ENCODE peak calls at places on chromosomes 2 and 18, in six cellular contexts. One of them, this sample, is unnamed.

GRCh38 chr2:240299710-240300068 is 135.8 kb upstream of the GPC1 start:
- DNase-seq in A549: no peak
- DNase-seq in transverse colon: no peak
- DNase-seq in heart left ventricle: no peak
- DNase-seq in sigmoid colon: no peak
- DNase-seq in HCT116: no peak
- DNase-seq in this sample: no peak

GRCh38 chr2:20677301-20678176 is 10.6 kb downstream of the GDF7 start:
- DNase-seq in A549: no peak
- DNase-seq in transverse colon: no peak
- DNase-seq in heart left ventricle: no peak
- DNase-seq in sigmoid colon: no peak
- DNase-seq in HCT116: no peak
- DNase-seq in this sample: no peak

GRCh38 chr18:59324623-59324971 is 6.1 kb upstream of the CPLX4 start:
- DNase-seq in A549: no peak
- DNase-seq in transverse colon: no peak
- DNase-seq in heart left ventricle: no peak
- DNase-seq in sigmoid colon: no peak
- DNase-seq in HCT116: no peak
- DNase-seq in this sample: no peak

GRCh38 chr2:176088048-176088936 is 4.2 kb upstream of the HOXD13 start:
- DNase-seq in A549: no peak
- DNase-seq in transverse colon: peak; percentile 59
- DNase-seq in heart left ventricle: peak; percentile 43
- DNase-seq in sigmoid colon: no peak
- DNase-seq in HCT116: peak; percentile 22
- DNase-seq in this sample: peak; percentile 56

GRCh38 chr18:9665311-9665710 is 42.8 kb upstream of the RAB31 start:
- DNase-seq in A549: no peak
- DNase-seq in transverse colon: no peak
- DNase-seq in heart left ventricle: no peak
- DNase-seq in sigmoid colon: no peak
- DNase-seq in HCT116: no peak
- DNase-seq in this sample: no peak

GRCh38 chr2:212619954-212620353 is 81.4 kb upstream of the ERBB4 start:
- DNase-seq in A549: no peak
- DNase-seq in transverse colon: no peak
- DNase-seq in heart left ventricle: no peak
- DNase-seq in sigmoid colon: no peak
- DNase-seq in HCT116: no peak
- DNase-seq in this sample: no peak

GRCh38 chr2:38148501-38148900 is 72.5 kb upstream of the CYP1B1 start:
- DNase-seq in A549: no peak
- DNase-seq in transverse colon: no peak
- DNase-seq in heart left ventricle: no peak
- DNase-seq in sigmoid colon: no peak
- DNase-seq in HCT116: no peak
- DNase-seq in this sample: no peak

GRCh38 chr18:44588466-44588865 is 92.2 kb upstream of the SETBP1 start:
- DNase-seq in A549: no peak
- DNase-seq in transverse colon: no peak
- DNase-seq in heart left ventricle: no peak
- DNase-seq in sigmoid colon: no peak
- DNase-seq in HCT116: no peak
- DNase-seq in this sample: no peak

GRCh38 chr2:240922982-240923537 is 16.9 kb downstream of the CROCC2 start:
- DNase-seq in A549: no peak
- DNase-seq in transverse colon: no peak
- DNase-seq in heart left ventricle: peak; percentile 5
- DNase-seq in sigmoid colon: peak; percentile 53
- DNase-seq in HCT116: no peak
- DNase-seq in this sample: no peak

GRCh38 chr2:70349921-70350685 is 48.2 kb upstream of the FAM136A start:
- DNase-seq in A549: no peak
- DNase-seq in transverse colon: no peak
- DNase-seq in heart left ventricle: no peak
- DNase-seq in sigmoid colon: no peak
- DNase-seq in HCT116: no peak
- DNase-seq in this sample: no peak

GRCh38 chr2:162072976-162073775 is 839 bp downstream of the DPP4 start:
- DNase-seq in A549: no peak
- DNase-seq in transverse colon: peak; percentile 14
- DNase-seq in heart left ventricle: no peak
- DNase-seq in sigmoid colon: peak; percentile 66
- DNase-seq in HCT116: no peak
- DNase-seq in this sample: no peak

GRCh38 chr18:5972298-5972697 is 77.0 kb upstream of the TMEM200C start:
- DNase-seq in A549: no peak
- DNase-seq in transverse colon: no peak
- DNase-seq in heart left ventricle: peak; percentile 40
- DNase-seq in sigmoid colon: no peak
- DNase-seq in HCT116: no peak
- DNase-seq in this sample: no peak

GRCh38 chr2:67867735-67868134 is 195.1 kb downstream of the C1D start:
- DNase-seq in A549: no peak
- DNase-seq in transverse colon: no peak
- DNase-seq in heart left ventricle: no peak
- DNase-seq in sigmoid colon: no peak
- DNase-seq in HCT116: no peak
- DNase-seq in this sample: no peak

GRCh38 chr2:120228503-120228902 is 5.3 kb upstream of the TMEM185B start:
- DNase-seq in A549: no peak
- DNase-seq in transverse colon: peak; percentile 19
- DNase-seq in heart left ventricle: no peak
- DNase-seq in sigmoid colon: peak; percentile 66
- DNase-seq in HCT116: no peak
- DNase-seq in this sample: no peak

GRCh38 chr2:37780097-37780676 is 108.7 kb upstream of the CDC42EP3 start:
- DNase-seq in A549: no peak
- DNase-seq in transverse colon: no peak
- DNase-seq in heart left ventricle: no peak
- DNase-seq in sigmoid colon: no peak
- DNase-seq in HCT116: no peak
- DNase-seq in this sample: no peak

GRCh38 chr2:190319557-190320498 is at the start of gene HIBCH:
- DNase-seq in A549: peak; percentile 84
- DNase-seq in transverse colon: peak; percentile 99
- DNase-seq in heart left ventricle: peak; percentile 99
- DNase-seq in sigmoid colon: peak; percentile 99
- DNase-seq in HCT116: peak; percentile 99
- DNase-seq in this sample: peak; percentile 89

GRCh38 chr2:197960765-197961164 is 156.4 kb downstream of the PLCL1 start:
- DNase-seq in A549: no peak
- DNase-seq in transverse colon: no peak
- DNase-seq in heart left ventricle: no peak
- DNase-seq in sigmoid colon: no peak
- DNase-seq in HCT116: no peak
- DNase-seq in this sample: no peak

GRCh38 chr2:67701011-67701410 is 303.9 kb downstream of the ETAA1 start:
- DNase-seq in A549: no peak
- DNase-seq in transverse colon: no peak
- DNase-seq in heart left ventricle: no peak
- DNase-seq in sigmoid colon: no peak
- DNase-seq in HCT116: no peak
- DNase-seq in this sample: no peak

GRCh38 chr2:225930687-225931086 is 531.2 kb downstream of the NYAP2 start:
- DNase-seq in A549: no peak
- DNase-seq in transverse colon: no peak
- DNase-seq in heart left ventricle: no peak
- DNase-seq in sigmoid colon: no peak
- DNase-seq in HCT116: no peak
- DNase-seq in this sample: no peak

GRCh38 chr2:241219030-241219382 is 30.5 kb downstream of the ANO7 start:
- DNase-seq in A549: no peak
- DNase-seq in transverse colon: no peak
- DNase-seq in heart left ventricle: no peak
- DNase-seq in sigmoid colon: no peak
- DNase-seq in HCT116: no peak
- DNase-seq in this sample: no peak

GRCh38 chr2:8355046-8355445 is 326.8 kb upstream of the ID2 start:
- DNase-seq in A549: no peak
- DNase-seq in transverse colon: no peak
- DNase-seq in heart left ventricle: no peak
- DNase-seq in sigmoid colon: no peak
- DNase-seq in HCT116: no peak
- DNase-seq in this sample: no peak

GRCh38 chr2:219627105-219628100 is at the start of gene SLC4A3:
- DNase-seq in A549: peak; percentile 53
- DNase-seq in transverse colon: no peak
- DNase-seq in heart left ventricle: no peak
- DNase-seq in sigmoid colon: no peak
- DNase-seq in HCT116: no peak
- DNase-seq in this sample: no peak

DNA sequence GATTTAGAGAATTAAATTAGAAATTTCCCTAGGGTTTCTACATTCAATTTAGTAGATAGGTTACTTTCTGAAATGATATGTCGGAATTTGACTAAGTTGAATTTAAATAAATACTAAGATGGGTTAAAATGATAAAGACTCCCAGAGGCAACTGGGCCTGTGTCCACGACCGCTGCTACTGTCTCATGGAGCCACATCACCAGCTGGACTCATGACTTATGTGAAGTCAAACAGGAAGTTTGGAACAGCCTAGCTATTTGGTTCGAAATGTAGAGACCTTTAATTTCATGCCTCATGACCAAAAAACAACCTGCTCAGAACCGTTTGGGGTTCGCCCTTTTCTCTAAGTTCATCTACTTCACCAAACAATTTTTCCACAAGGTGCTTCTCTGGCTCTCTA is 22.2 kb downstream of the GRHL1 start:
- DNase-seq in A549: no peak
- DNase-seq in transverse colon: no peak
- DNase-seq in heart left ventricle: no peak
- DNase-seq in sigmoid colon: no peak
- DNase-seq in HCT116: no peak
- DNase-seq in this sample: no peak
- TF ChIP-seq POLR2A in A549: no peak
- TF ChIP-seq POLR2A in transverse colon: no peak
- TF ChIP-seq POLR2A in heart left ventricle: no peak
- TF ChIP-seq POLR2A in sigmoid colon: no peak
- TF ChIP-seq POLR2A in HCT116: no peak
- TF ChIP-seq POLR2A in this sample: no peak

DNA sequence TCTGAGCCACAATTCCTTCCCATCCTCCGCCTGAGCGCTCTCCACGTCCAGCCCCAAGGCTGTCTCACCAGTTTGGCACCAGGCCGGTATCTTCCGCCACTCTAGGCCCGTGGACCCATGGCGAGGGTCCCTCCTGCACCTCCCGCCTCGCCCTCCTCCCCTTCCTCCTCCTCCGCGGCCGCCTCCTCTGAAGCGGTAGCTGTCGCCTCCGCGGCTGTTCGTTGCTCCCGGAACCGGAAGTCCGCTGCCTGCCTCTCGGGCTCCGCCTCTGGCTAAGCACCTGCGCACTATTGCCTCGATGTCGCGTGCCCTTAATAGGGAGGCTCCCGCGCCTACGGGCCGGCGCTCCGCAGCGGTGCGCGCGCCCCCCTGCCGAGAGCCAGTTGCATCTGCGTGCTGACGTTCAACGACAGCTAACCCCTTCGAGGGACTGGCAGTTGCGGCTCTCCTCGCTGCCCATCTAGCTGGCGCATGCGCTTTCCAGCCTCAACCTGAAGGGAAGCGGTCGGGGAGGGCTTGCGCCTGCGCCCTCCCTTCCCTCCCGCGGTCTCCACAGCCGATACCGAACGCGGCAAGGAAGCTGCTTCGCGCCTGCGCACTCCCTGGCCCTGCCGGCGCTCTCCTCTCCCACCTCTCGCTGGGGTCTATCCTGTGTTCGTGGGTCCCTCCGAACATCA is at the start of gene MBD1:
- DNase-seq in A549: peak; percentile 84
- DNase-seq in transverse colon: peak; percentile 97
- DNase-seq in heart left ventricle: peak; percentile 97
- DNase-seq in sigmoid colon: peak; percentile 99
- DNase-seq in HCT116: peak; percentile 95
- DNase-seq in this sample: peak; percentile 100
- TF ChIP-seq POLR2A in A549: peak; percentile 87
- TF ChIP-seq POLR2A in transverse colon: peak; percentile 96
- TF ChIP-seq POLR2A in heart left ventricle: peak; percentile 79
- TF ChIP-seq POLR2A in sigmoid colon: peak; percentile 91
- TF ChIP-seq POLR2A in HCT116: peak; percentile 87
- TF ChIP-seq POLR2A in this sample: peak; percentile 99

GRCh38 chr18:11149441-11150270 is at the start of gene PIEZO2:
- DNase-seq in A549: peak; percentile 47
- DNase-seq in transverse colon: peak; percentile 30
- DNase-seq in heart left ventricle: peak; percentile 37
- DNase-seq in sigmoid colon: peak; percentile 84
- DNase-seq in HCT116: no peak
- DNase-seq in this sample: peak; percentile 56
- TF ChIP-seq POLR2A in A549: no peak
- TF ChIP-seq POLR2A in transverse colon: no peak
- TF ChIP-seq POLR2A in heart left ventricle: no peak
- TF ChIP-seq POLR2A in sigmoid colon: no peak
- TF ChIP-seq POLR2A in HCT116: no peak
- TF ChIP-seq POLR2A in this sample: no peak

DNA sequence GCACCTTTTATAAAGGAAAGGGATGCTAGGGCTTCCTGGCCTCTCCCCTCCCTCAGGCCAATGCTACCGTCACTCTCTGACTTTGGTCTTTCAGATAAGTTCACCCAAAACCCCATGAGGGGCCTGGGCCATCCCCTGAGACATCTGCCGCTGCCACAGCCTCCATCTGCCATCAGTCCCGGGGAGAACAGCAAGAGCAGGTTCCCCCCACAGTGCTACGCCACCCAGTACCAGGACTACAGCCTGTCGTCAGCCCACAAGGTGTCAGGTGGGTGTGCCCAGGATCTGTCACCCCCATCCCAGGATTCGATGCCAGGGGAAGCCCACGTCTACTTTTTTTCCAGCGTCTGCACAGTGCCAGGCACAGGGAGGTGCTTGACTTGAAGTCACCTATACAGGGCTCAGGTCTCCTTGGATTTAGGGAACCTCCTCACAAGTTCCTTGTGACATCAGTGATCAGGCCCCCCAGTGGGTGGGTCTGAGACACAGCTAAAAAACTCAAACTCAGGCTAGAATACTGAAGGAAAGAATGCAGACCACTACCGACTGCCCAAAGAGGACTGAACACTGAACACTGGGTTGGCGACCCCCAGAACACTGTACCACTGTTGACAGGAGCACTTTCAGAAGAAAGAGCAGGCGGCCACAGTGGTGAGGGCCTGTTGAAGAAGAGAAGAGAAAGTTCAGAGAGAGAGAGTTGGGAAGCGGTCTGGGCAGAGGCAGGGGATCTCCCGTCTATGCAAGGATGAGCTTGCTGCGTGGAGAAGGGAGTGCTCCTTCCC is 85.3 kb downstream of the EPAS1 start:
- DNase-seq in A549: no peak
- DNase-seq in transverse colon: no peak
- DNase-seq in heart left ventricle: no peak
- DNase-seq in sigmoid colon: no peak
- DNase-seq in HCT116: no peak
- DNase-seq in this sample: no peak
- TF ChIP-seq POLR2A in A549: no peak
- TF ChIP-seq POLR2A in transverse colon: no peak
- TF ChIP-seq POLR2A in heart left ventricle: no peak
- TF ChIP-seq POLR2A in sigmoid colon: no peak
- TF ChIP-seq POLR2A in HCT116: no peak
- TF ChIP-seq POLR2A in this sample: no peak